ENCODE peak calls at places on chromosome 15, in eight cellular contexts. B is stimulated activated CD8-positive, alpha-beta memory T cell treated with anti-CD3 and anti-CD28 coated beads, Interleukin-15, amount 100 ng/mL, for 24 hours; J is sigmoid colon; M is endothelial cell of umbilical vein; W is HS-5; X is NCI-H1105; Y is AML-193; D is endothelial cell. F is an unnamed sample.
A peak's percentile ranks its signal among the peaks of the same experiment; 100 is the strongest.

GRCh38 chr15:35381328-35381727 is 164.6 kb downstream of the DPH6 start:
- DNase-seq in B (no peak), J (no peak), M (no peak), W (no peak), X (no peak), Y (no peak), D (no peak), F (no peak)

GRCh38 chr15:45637552-45638033 is 2.8 kb downstream of the SQOR start:
- DNase-seq in B (no peak), J (peak; percentile 84), M (peak; percentile 91), W (no peak), X (no peak), Y (peak; percentile 91), D (no peak), F (peak; percentile 21)

GRCh38 chr15:70376929-70377691 is 279.4 kb upstream of the TLE3 start:
- DNase-seq in B (no peak), J (peak; percentile 83), M (peak; percentile 7), W (peak; percentile 18), X (peak; percentile 32), Y (no peak), D (peak; percentile 61), F (no peak)

GRCh38 chr15:34582461-34583357 is 742 bp downstream of the GOLGA8B start:
- DNase-seq in B (no peak), J (no peak), M (peak; percentile 42), W (no peak), X (peak; percentile 4), Y (peak; percentile 48), D (peak; percentile 51), F (peak; percentile 17)

GRCh38 chr15:38651328-38652038 is 86.9 kb upstream of the RASGRP1 start:
- DNase-seq in B (no peak), J (no peak), M (no peak), W (no peak), X (no peak), Y (no peak), D (no peak), F (peak; percentile 64)

GRCh38 chr15:101458908-101459578 is 30.5 kb downstream of the PCSK6 start:
- DNase-seq in B (no peak), J (peak; percentile 81), M (no peak), W (no peak), X (no peak), Y (no peak), D (peak; percentile 13), F (no peak)

GRCh38 chr15:89364341-89364740 is 29.7 kb upstream of the POLG start:
- DNase-seq in B (no peak), J (no peak), M (no peak), W (no peak), X (peak; percentile 84), Y (peak; percentile 91), D (no peak), F (no peak)

GRCh38 chr15:96768435-96768789 is 437.9 kb downstream of the NR2F2 start:
- DNase-seq in B (no peak), J (no peak), M (no peak), W (no peak), X (no peak), Y (no peak), D (no peak), F (no peak)

GRCh38 chr15:90583471-90584252 is 53.9 kb downstream of the CRTC3 start:
- DNase-seq in B (no peak), J (no peak), M (no peak), W (no peak), X (no peak), Y (no peak), D (no peak), F (no peak)

GRCh38 chr15:39581501-39582285 is 814 bp downstream of the THBS1 start:
- DNase-seq in B (no peak), J (peak; percentile 88), M (peak; percentile 46), W (no peak), X (no peak), Y (no peak), D (peak; percentile 40), F (no peak)

GRCh38 chr15:52284164-52284563 is 11.4 kb downstream of the MYO5C start:
- DNase-seq in B (no peak), J (no peak), M (no peak), W (no peak), X (no peak), Y (no peak), D (no peak), F (no peak)

GRCh38 chr15:39188930-39189329 is 391.9 kb upstream of the THBS1 start:
- DNase-seq in B (no peak), J (no peak), M (peak; percentile 53), W (peak; percentile 69), X (no peak), Y (no peak), D (no peak), F (no peak)

GRCh38 chr15:68783226-68784054 is 37.3 kb downstream of the ANP32A start:
- DNase-seq in B (no peak), J (peak; percentile 63), M (peak; percentile 32), W (no peak), X (no peak), Y (peak; percentile 14), D (peak; percentile 49), F (peak; percentile 68)

GRCh38 chr15:91289324-91289723 is 189.3 kb downstream of the SV2B start:
- DNase-seq in B (no peak), J (no peak), M (no peak), W (no peak), X (no peak), Y (peak; percentile 61), D (peak; percentile 13), F (no peak)

GRCh38 chr15:26525096-26525495 is 247.8 kb downstream of the GABRB3 start:
- DNase-seq in B (no peak), J (no peak), M (no peak), W (no peak), X (no peak), Y (no peak), D (no peak), F (no peak)

GRCh38 chr15:101429646-101430045 is 59.9 kb downstream of the PCSK6 start:
- DNase-seq in B (no peak), J (no peak), M (no peak), W (no peak), X (no peak), Y (no peak), D (no peak), F (no peak)

GRCh38 chr15:48862705-48863104 is 15.2 kb upstream of the EID1 start:
- DNase-seq in B (no peak), J (no peak), M (no peak), W (no peak), X (no peak), Y (peak; percentile 86), D (no peak), F (no peak)

GRCh38 chr15:70200511-70200991 is 102.8 kb upstream of the TLE3 start:
- DNase-seq in B (no peak), J (no peak), M (no peak), W (no peak), X (peak; percentile 58), Y (no peak), D (no peak), F (no peak)

GRCh38 chr15:85551221-85551832 is 170.9 kb downstream of the AKAP13 start:
- DNase-seq in B (no peak), J (no peak), M (no peak), W (no peak), X (no peak), Y (peak; percentile 22), D (no peak), F (no peak)

GRCh38 chr15:93372209-93372910 is 283.3 kb upstream of the RGMA start:
- DNase-seq in B (no peak), J (no peak), M (no peak), W (no peak), X (no peak), Y (no peak), D (no peak), F (no peak)

GRCh38 chr15:64349375-64349774 is 6.6 kb downstream of the CSNK1G1 start:
- DNase-seq in B (no peak), J (no peak), M (no peak), W (no peak), X (no peak), Y (no peak), D (no peak), F (no peak)

GRCh38 chr15:90609254-90610185 is 79.8 kb downstream of the CRTC3 start:
- DNase-seq in B (no peak), J (no peak), M (no peak), W (no peak), X (no peak), Y (no peak), D (no peak), F (no peak)

GRCh38 chr15:38145671-38146111 is 106.9 kb upstream of the SPRED1 start:
- DNase-seq in B (no peak), J (no peak), M (no peak), W (no peak), X (no peak), Y (no peak), D (no peak), F (no peak)

GRCh38 chr15:89502867-89503595 is 6.6 kb upstream of the RHCG start:
- DNase-seq in B (no peak), J (no peak), M (no peak), W (no peak), X (no peak), Y (no peak), D (no peak), F (no peak)

GRCh38 chr15:80072285-80072684 is 12.8 kb downstream of the ZFAND6 start:
- DNase-seq in B (no peak), J (no peak), M (peak; percentile 95), W (peak; percentile 76), X (peak; percentile 66), Y (peak; percentile 93), D (peak; percentile 10), F (no peak)

GRCh38 chr15:101148881-101149664 is 102.8 kb downstream of the CHSY1 start:
- DNase-seq in B (no peak), J (peak; percentile 35), M (peak; percentile 73), W (no peak), X (no peak), Y (no peak), D (peak; percentile 26), F (no peak)

GRCh38 chr15:62649793-62650420 is 392.6 kb upstream of the TPM1 start:
- DNase-seq in B (no peak), J (peak; percentile 75), M (no peak), W (no peak), X (no peak), Y (no peak), D (no peak), F (no peak)